ENCODE peak calls at places on chromosome 15, in nine cellular contexts. One of them, this sample, is unnamed.

GRCh38 chr15:45126535-45127158 is 3.0 kb downstream of the DUOXA1 start:
- DNase-seq in heart right ventricle: no peak
- DNase-seq in left ventricle myocardium inferior: no peak
- DNase-seq in neural progenitor cell: peak; percentile 32
- DNase-seq in PC-9: no peak
- DNase-seq in transverse colon: no peak
- DNase-seq in lower lobe of right lung: peak; percentile 14
- DNase-seq in tibial artery: no peak
- DNase-seq in uterus: no peak
- DNase-seq in this sample: no peak

GRCh38 chr15:43527802-43528541 is 10.6 kb downstream of the MAP1A start:
- DNase-seq in heart right ventricle: no peak
- DNase-seq in left ventricle myocardium inferior: no peak
- DNase-seq in neural progenitor cell: no peak
- DNase-seq in PC-9: no peak
- DNase-seq in transverse colon: no peak
- DNase-seq in lower lobe of right lung: no peak
- DNase-seq in tibial artery: no peak
- DNase-seq in uterus: no peak
- DNase-seq in this sample: no peak

GRCh38 chr15:66893294-66893693 is 172.1 kb upstream of the SMAD3 start:
- DNase-seq in heart right ventricle: no peak
- DNase-seq in left ventricle myocardium inferior: no peak
- DNase-seq in neural progenitor cell: no peak
- DNase-seq in PC-9: no peak
- DNase-seq in transverse colon: no peak
- DNase-seq in lower lobe of right lung: no peak
- DNase-seq in tibial artery: no peak
- DNase-seq in uterus: no peak
- DNase-seq in this sample: no peak

GRCh38 chr15:25812845-25813244 is 50.3 kb downstream of the ATP10A start:
- DNase-seq in heart right ventricle: no peak
- DNase-seq in left ventricle myocardium inferior: no peak
- DNase-seq in neural progenitor cell: no peak
- DNase-seq in PC-9: no peak
- DNase-seq in transverse colon: no peak
- DNase-seq in lower lobe of right lung: no peak
- DNase-seq in tibial artery: no peak
- DNase-seq in uterus: no peak
- DNase-seq in this sample: no peak

GRCh38 chr15:77026501-77027110 is 31.7 kb downstream of the PSTPIP1 start:
- DNase-seq in heart right ventricle: no peak
- DNase-seq in left ventricle myocardium inferior: no peak
- DNase-seq in neural progenitor cell: no peak
- DNase-seq in PC-9: no peak
- DNase-seq in transverse colon: peak; percentile 3
- DNase-seq in lower lobe of right lung: no peak
- DNase-seq in tibial artery: peak; percentile 63
- DNase-seq in uterus: peak; percentile 6
- DNase-seq in this sample: no peak

GRCh38 chr15:41567870-41568269 is 8.9 kb downstream of the TYRO3 start:
- DNase-seq in heart right ventricle: no peak
- DNase-seq in left ventricle myocardium inferior: no peak
- DNase-seq in neural progenitor cell: peak; percentile 47
- DNase-seq in PC-9: no peak
- DNase-seq in transverse colon: no peak
- DNase-seq in lower lobe of right lung: no peak
- DNase-seq in tibial artery: no peak
- DNase-seq in uterus: no peak
- DNase-seq in this sample: no peak

GRCh38 chr15:79161837-79162508 is 71.4 kb upstream of the RASGRF1 start:
- DNase-seq in heart right ventricle: no peak
- DNase-seq in left ventricle myocardium inferior: no peak
- DNase-seq in neural progenitor cell: no peak
- DNase-seq in PC-9: no peak
- DNase-seq in transverse colon: no peak
- DNase-seq in lower lobe of right lung: no peak
- DNase-seq in tibial artery: no peak
- DNase-seq in uterus: no peak
- DNase-seq in this sample: no peak

GRCh38 chr15:51576911-51577500 is 45.6 kb downstream of the DMXL2 start:
- DNase-seq in heart right ventricle: no peak
- DNase-seq in left ventricle myocardium inferior: no peak
- DNase-seq in neural progenitor cell: no peak
- DNase-seq in PC-9: peak; percentile 70
- DNase-seq in transverse colon: no peak
- DNase-seq in lower lobe of right lung: no peak
- DNase-seq in tibial artery: no peak
- DNase-seq in uterus: peak; percentile 54
- DNase-seq in this sample: no peak

GRCh38 chr15:57086857-57087427 is 168.5 kb downstream of the TCF12 start:
- DNase-seq in heart right ventricle: no peak
- DNase-seq in left ventricle myocardium inferior: no peak
- DNase-seq in neural progenitor cell: no peak
- DNase-seq in PC-9: no peak
- DNase-seq in transverse colon: no peak
- DNase-seq in lower lobe of right lung: no peak
- DNase-seq in tibial artery: no peak
- DNase-seq in uterus: no peak
- DNase-seq in this sample: no peak

GRCh38 chr15:54559405-54560064 is 581.3 kb downstream of the UNC13C start:
- DNase-seq in heart right ventricle: peak; percentile 31
- DNase-seq in left ventricle myocardium inferior: peak; percentile 15
- DNase-seq in neural progenitor cell: no peak
- DNase-seq in PC-9: no peak
- DNase-seq in transverse colon: peak; percentile 16
- DNase-seq in lower lobe of right lung: no peak
- DNase-seq in tibial artery: no peak
- DNase-seq in uterus: no peak
- DNase-seq in this sample: no peak

GRCh38 chr15:67504796-67505195 is 16.1 kb upstream of the C15orf61 start:
- DNase-seq in heart right ventricle: no peak
- DNase-seq in left ventricle myocardium inferior: no peak
- DNase-seq in neural progenitor cell: no peak
- DNase-seq in PC-9: no peak
- DNase-seq in transverse colon: no peak
- DNase-seq in lower lobe of right lung: no peak
- DNase-seq in tibial artery: no peak
- DNase-seq in uterus: peak; percentile 20
- DNase-seq in this sample: no peak

DNA sequence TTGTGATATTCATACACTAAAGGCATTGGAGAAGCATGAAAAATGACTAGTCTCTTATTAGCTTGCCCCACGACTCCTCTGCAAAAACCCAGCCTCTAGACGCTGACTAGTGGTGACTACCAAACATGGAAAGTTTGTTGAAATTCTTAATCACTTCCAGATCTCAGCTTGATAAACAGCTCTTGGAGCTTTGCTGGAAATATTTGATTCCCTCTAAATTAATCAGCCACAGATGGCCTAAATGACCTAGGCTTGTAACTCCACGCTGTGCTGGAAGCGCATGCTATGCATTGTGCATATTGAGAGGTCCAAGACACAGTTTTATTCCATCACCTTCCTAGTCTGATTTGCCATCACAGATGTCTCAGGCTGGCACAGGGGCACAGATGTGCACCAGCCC is 244.7 kb upstream of the ST8SIA2 start:
- DNase-seq in heart right ventricle: no peak
- DNase-seq in left ventricle myocardium inferior: no peak
- DNase-seq in neural progenitor cell: no peak
- DNase-seq in PC-9: no peak
- DNase-seq in transverse colon: no peak
- DNase-seq in lower lobe of right lung: no peak
- DNase-seq in tibial artery: no peak
- DNase-seq in uterus: no peak
- DNase-seq in this sample: no peak
- TF ChIP-seq CTCF in heart right ventricle: no peak
- TF ChIP-seq CTCF in left ventricle myocardium inferior: no peak
- TF ChIP-seq CTCF in neural progenitor cell: no peak
- TF ChIP-seq CTCF in PC-9: no peak
- TF ChIP-seq CTCF in transverse colon: no peak
- TF ChIP-seq CTCF in lower lobe of right lung: no peak
- TF ChIP-seq CTCF in tibial artery: no peak
- TF ChIP-seq CTCF in uterus: no peak
- TF ChIP-seq CTCF in this sample: no peak

GRCh38 chr15:63504979-63505841 is 817 bp downstream of the USP3 start:
- DNase-seq in heart right ventricle: peak; percentile 42
- DNase-seq in left ventricle myocardium inferior: peak; percentile 67
- DNase-seq in neural progenitor cell: peak; percentile 79
- DNase-seq in PC-9: peak; percentile 48
- DNase-seq in transverse colon: peak; percentile 80
- DNase-seq in lower lobe of right lung: peak; percentile 83
- DNase-seq in tibial artery: peak; percentile 79
- DNase-seq in uterus: peak; percentile 58
- DNase-seq in this sample: no peak
- H3K27ac ChIP-seq in heart right ventricle: peak overlapping the region; percentile 97
- H3K27ac ChIP-seq in left ventricle myocardium inferior: peak overlapping the region; percentile 99
- H3K27ac ChIP-seq in neural progenitor cell: no peak overlapping the region
- H3K27ac ChIP-seq in PC-9: peak overlapping the region; percentile 75
- H3K27ac ChIP-seq in transverse colon: peak overlapping the region; percentile 99
- H3K27ac ChIP-seq in lower lobe of right lung: peak overlapping the region; percentile 99
- H3K27ac ChIP-seq in tibial artery: peak overlapping the region; percentile 98
- H3K27ac ChIP-seq in uterus: peak overlapping the region; percentile 95
- H3K27ac ChIP-seq in this sample: peak overlapping the region; percentile 72

GRCh38 chr15:100901702-100902435 is 17.3 kb upstream of the LRRK1 start:
- DNase-seq in heart right ventricle: no peak
- DNase-seq in left ventricle myocardium inferior: no peak
- DNase-seq in neural progenitor cell: no peak
- DNase-seq in PC-9: no peak
- DNase-seq in transverse colon: no peak
- DNase-seq in lower lobe of right lung: no peak
- DNase-seq in tibial artery: no peak
- DNase-seq in uterus: no peak
- DNase-seq in this sample: no peak
- H3K4me3 ChIP-seq in heart right ventricle: no peak overlapping the region
- H3K4me3 ChIP-seq in left ventricle myocardium inferior: peak overlapping the region; percentile 52
- H3K4me3 ChIP-seq in neural progenitor cell: no peak overlapping the region
- H3K4me3 ChIP-seq in PC-9: no peak overlapping the region
- H3K4me3 ChIP-seq in transverse colon: peak overlapping the region; percentile 32
- H3K4me3 ChIP-seq in lower lobe of right lung: peak overlapping the region; percentile 34
- H3K4me3 ChIP-seq in tibial artery: peak overlapping the region; percentile 44
- H3K4me3 ChIP-seq in uterus: peak overlapping the region; percentile 5
- H3K4me3 ChIP-seq in this sample: no peak overlapping the region

GRCh38 chr15:83775738-83776137 is 121.8 kb downstream of the ADAMTSL3 start:
- DNase-seq in heart right ventricle: no peak
- DNase-seq in left ventricle myocardium inferior: no peak
- DNase-seq in neural progenitor cell: no peak
- DNase-seq in PC-9: no peak
- DNase-seq in transverse colon: no peak
- DNase-seq in lower lobe of right lung: no peak
- DNase-seq in tibial artery: no peak
- DNase-seq in uterus: no peak
- DNase-seq in this sample: no peak
- TF ChIP-seq CTCF in heart right ventricle: no peak
- TF ChIP-seq CTCF in left ventricle myocardium inferior: no peak
- TF ChIP-seq CTCF in neural progenitor cell: no peak
- TF ChIP-seq CTCF in PC-9: no peak
- TF ChIP-seq CTCF in transverse colon: no peak
- TF ChIP-seq CTCF in lower lobe of right lung: no peak
- TF ChIP-seq CTCF in tibial artery: no peak
- TF ChIP-seq CTCF in uterus: no peak
- TF ChIP-seq CTCF in this sample: no peak

GRCh38 chr15:89613031-89613430 is 37.8 kb downstream of the TICRR start:
- DNase-seq in heart right ventricle: no peak
- DNase-seq in left ventricle myocardium inferior: no peak
- DNase-seq in neural progenitor cell: no peak
- DNase-seq in PC-9: no peak
- DNase-seq in transverse colon: no peak
- DNase-seq in lower lobe of right lung: no peak
- DNase-seq in tibial artery: no peak
- DNase-seq in uterus: no peak
- DNase-seq in this sample: no peak

GRCh38 chr15:89616228-89616627 is 39.0 kb downstream of the KIF7 start:
- DNase-seq in heart right ventricle: no peak
- DNase-seq in left ventricle myocardium inferior: no peak
- DNase-seq in neural progenitor cell: no peak
- DNase-seq in PC-9: no peak
- DNase-seq in transverse colon: no peak
- DNase-seq in lower lobe of right lung: no peak
- DNase-seq in tibial artery: no peak
- DNase-seq in uterus: no peak
- DNase-seq in this sample: no peak

GRCh38 chr15:89611317-89611716 is 36.0 kb downstream of the TICRR start:
- DNase-seq in heart right ventricle: no peak
- DNase-seq in left ventricle myocardium inferior: no peak
- DNase-seq in neural progenitor cell: no peak
- DNase-seq in PC-9: no peak
- DNase-seq in transverse colon: no peak
- DNase-seq in lower lobe of right lung: no peak
- DNase-seq in tibial artery: no peak
- DNase-seq in uterus: no peak
- DNase-seq in this sample: no peak

GRCh38 chr15:89615135-89615534 is 39.9 kb downstream of the TICRR start:
- DNase-seq in heart right ventricle: no peak
- DNase-seq in left ventricle myocardium inferior: no peak
- DNase-seq in neural progenitor cell: no peak
- DNase-seq in PC-9: no peak
- DNase-seq in transverse colon: no peak
- DNase-seq in lower lobe of right lung: no peak
- DNase-seq in tibial artery: no peak
- DNase-seq in uterus: no peak
- DNase-seq in this sample: no peak
- H3K27ac ChIP-seq in heart right ventricle: no peak overlapping the region
- H3K27ac ChIP-seq in left ventricle myocardium inferior: no peak overlapping the region
- H3K27ac ChIP-seq in neural progenitor cell: no peak overlapping the region
- H3K27ac ChIP-seq in PC-9: no peak overlapping the region
- H3K27ac ChIP-seq in transverse colon: no peak overlapping the region
- H3K27ac ChIP-seq in lower lobe of right lung: no peak overlapping the region
- H3K27ac ChIP-seq in tibial artery: no peak overlapping the region
- H3K27ac ChIP-seq in uterus: no peak overlapping the region
- H3K27ac ChIP-seq in this sample: no peak overlapping the region

DNA sequence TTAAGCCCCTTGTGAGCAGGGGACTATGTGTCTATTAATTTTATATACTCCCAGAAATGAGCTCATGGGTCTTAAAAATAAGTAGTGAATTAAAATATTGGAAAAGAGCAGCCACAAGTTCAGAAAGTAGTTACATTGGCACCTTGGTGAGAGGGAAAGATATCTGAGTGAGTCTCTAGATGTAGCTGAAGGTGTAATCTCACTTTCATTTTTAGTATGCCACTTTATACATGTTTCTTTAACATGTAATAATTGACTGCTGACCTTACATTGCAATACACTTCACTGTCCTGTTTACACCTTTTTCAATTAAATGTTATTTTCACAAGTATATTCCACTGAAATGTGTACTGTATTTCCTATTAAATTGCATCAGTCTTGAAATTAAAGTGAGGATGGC is 12.1 kb upstream of the PAK6 start:
- DNase-seq in heart right ventricle: no peak
- DNase-seq in left ventricle myocardium inferior: no peak
- DNase-seq in neural progenitor cell: no peak
- DNase-seq in PC-9: no peak
- DNase-seq in transverse colon: no peak
- DNase-seq in lower lobe of right lung: no peak
- DNase-seq in tibial artery: no peak
- DNase-seq in uterus: no peak
- DNase-seq in this sample: no peak
- H3K4me3 ChIP-seq in heart right ventricle: no peak overlapping the region
- H3K4me3 ChIP-seq in left ventricle myocardium inferior: no peak overlapping the region
- H3K4me3 ChIP-seq in neural progenitor cell: no peak overlapping the region
- H3K4me3 ChIP-seq in PC-9: no peak overlapping the region
- H3K4me3 ChIP-seq in transverse colon: no peak overlapping the region
- H3K4me3 ChIP-seq in lower lobe of right lung: no peak overlapping the region
- H3K4me3 ChIP-seq in tibial artery: no peak overlapping the region
- H3K4me3 ChIP-seq in uterus: no peak overlapping the region
- H3K4me3 ChIP-seq in this sample: no peak overlapping the region

GRCh38 chr15:68672781-68673205 is 94.0 kb downstream of the CORO2B start:
- DNase-seq in heart right ventricle: no peak
- DNase-seq in left ventricle myocardium inferior: no peak
- DNase-seq in neural progenitor cell: peak; percentile 68
- DNase-seq in PC-9: no peak
- DNase-seq in transverse colon: no peak
- DNase-seq in lower lobe of right lung: no peak
- DNase-seq in tibial artery: peak; percentile 60
- DNase-seq in uterus: peak; percentile 12
- DNase-seq in this sample: no peak
- TF ChIP-seq CTCF in heart right ventricle: no peak
- TF ChIP-seq CTCF in left ventricle myocardium inferior: peak; percentile 41
- TF ChIP-seq CTCF in neural progenitor cell: peak; percentile 54
- TF ChIP-seq CTCF in PC-9: peak; percentile 23
- TF ChIP-seq CTCF in transverse colon: no peak
- TF ChIP-seq CTCF in lower lobe of right lung: no peak
- TF ChIP-seq CTCF in tibial artery: no peak
- TF ChIP-seq CTCF in uterus: no peak
- TF ChIP-seq CTCF in this sample: peak; percentile 41

This sample was measured in dorsolateral prefrontal cortex.